ENCODE peak calls at places on chromosome 15, in four cellular contexts. N is GM06990, O is left ventricle myocardium inferior, J is lower leg skin. V is an unnamed sample.
A peak's percentile ranks its signal among the peaks of the same experiment; 100 is the strongest.

GRCh38 chr15:57143511-57144078 is 225.2 kb downstream of the TCF12 start:
- DNase-seq in J (no peak), N (no peak), O (no peak), V (no peak)

GRCh38 chr15:71362556-71362955 is 247.3 kb downstream of the THSD4 start:
- DNase-seq in J (no peak), N (no peak), O (no peak), V (no peak)

GRCh38 chr15:80581976-80582375 is 113.1 kb upstream of the ABHD17C start:
- DNase-seq in J (no peak), O (no peak), N (no peak), V (no peak)

GRCh38 chr15:51602484-51602883 is 20.1 kb downstream of the DMXL2 start:
- DNase-seq in N (no peak), O (no peak), J (no peak), V (no peak)

GRCh38 chr15:51935466-51936118 is 36.0 kb downstream of the LEO1 start:
- DNase-seq in O (no peak), J (no peak), N (peak; percentile 46), V (no peak)

GRCh38 chr15:48861813-48862431 is 16.0 kb upstream of the EID1 start:
- DNase-seq in J (no peak), N (peak; percentile 21), O (no peak), V (no peak)

GRCh38 chr15:72511536-72511935 is 37.4 kb downstream of the ARIH1 start:
- DNase-seq in N (no peak), O (no peak), J (no peak), V (no peak)

GRCh38 chr15:33451385-33451784 is 140.6 kb downstream of the RYR3 start:
- DNase-seq in J (no peak), N (no peak), O (no peak), V (no peak)

GRCh38 chr15:63915888-63916731 is 82.4 kb upstream of the HERC1 start:
- DNase-seq in J (no peak), N (no peak), O (no peak), V (no peak)

GRCh38 chr15:37015025-37015424 is 85.3 kb downstream of the MEIS2 start:
- DNase-seq in N (no peak), J (no peak), O (no peak), V (no peak)

GRCh38 chr15:48572823-48573222 is 72.7 kb downstream of the FBN1 start:
- DNase-seq in O (no peak), J (no peak), N (no peak), V (no peak)

GRCh38 chr15:43151688-43152087 is 18.3 kb downstream of the TMEM62 start:
- DNase-seq in O (no peak), N (no peak), J (no peak), V (no peak)

GRCh38 chr15:77702211-77702957 is 69.7 kb upstream of the LINGO1 start:
- DNase-seq in O (no peak), J (no peak), N (no peak), V (no peak)

GRCh38 chr15:94951538-94951937 is 720.2 kb downstream of the MCTP2 start:
- DNase-seq in O (no peak), J (no peak), N (no peak), V (no peak)

GRCh38 chr15:87167055-87167454 is 1087.4 kb downstream of the AGBL1 start:
- DNase-seq in O (no peak), J (no peak), N (no peak), V (no peak)

GRCh38 chr15:52466134-52466701 is 62.5 kb downstream of the MYO5A start:
- DNase-seq in O (peak; percentile 37), N (peak; percentile 86), J (peak; percentile 45), V (peak; percentile 27)

GRCh38 chr15:95812491-95812890 is 518.0 kb upstream of the NR2F2 start:
- DNase-seq in J (no peak), N (no peak), O (no peak), V (no peak)

GRCh38 chr15:51403072-51403878 is 61.8 kb downstream of the GLDN start:
- DNase-seq in J (peak; percentile 11), N (no peak), O (no peak), V (no peak)

GRCh38 chr15:76197703-76198455 is 113.4 kb downstream of the ETFA start:
- DNase-seq in N (no peak), J (no peak), O (no peak), V (no peak)

GRCh38 chr15:101633356-101633755 is 18.8 kb downstream of the TM2D3 start:
- DNase-seq in O (no peak), J (no peak), N (no peak), V (no peak)

GRCh38 chr15:83166218-83166617 is 41.4 kb downstream of the HDGFL3 start:
- DNase-seq in J (no peak), N (no peak), O (no peak), V (no peak)

GRCh38 chr15:42650208-42651066 is 75.0 kb downstream of the STARD9 start:
- DNase-seq in J (peak; percentile 57), N (peak; percentile 52), O (peak; percentile 28), V (peak; percentile 74)

DNA sequence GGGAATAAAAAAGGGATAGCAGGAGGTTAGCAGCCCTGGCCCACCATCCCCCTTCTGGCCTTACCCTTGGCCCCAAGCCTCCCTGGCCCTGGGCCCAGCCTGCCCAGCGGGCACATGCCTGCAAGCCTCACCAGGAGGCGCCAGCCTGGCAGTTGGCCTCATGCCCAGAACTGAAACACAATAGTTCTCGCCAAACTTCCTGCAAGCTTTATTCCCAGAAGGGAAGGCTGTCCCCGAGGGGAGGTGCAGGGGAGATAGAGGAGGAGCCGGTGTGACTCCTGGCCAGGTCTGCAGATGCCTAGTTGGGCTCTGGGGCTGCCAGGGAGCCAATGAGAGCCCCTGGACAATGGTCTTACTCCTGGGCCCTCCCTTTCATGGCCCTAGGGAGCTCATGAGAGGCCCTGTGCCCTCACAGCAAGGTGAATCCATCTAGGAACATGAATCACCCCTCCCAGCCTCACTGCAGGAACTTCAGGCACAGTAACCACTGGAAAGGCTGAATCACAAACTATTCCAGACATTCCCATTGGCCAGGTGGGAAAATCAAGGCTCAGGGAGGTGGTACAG is 4.0 kb downstream of the CCDC33 start:
- DNase-seq in J (peak; percentile 26), O (peak; percentile 85), N (no peak), V (peak; percentile 47)
- TF ChIP-seq CTCF in J (no peak), O (peak; percentile 62), N (peak; percentile 36), V (peak; percentile 63)

GRCh38 chr15:60134609-60135008 is 130.5 kb downstream of the FOXB1 start:
- DNase-seq in O (no peak), N (no peak), J (no peak), V (no peak)
- TF ChIP-seq CTCF in O (no peak), N (peak; percentile 38), J (no peak), V (no peak)

GRCh38 chr15:73915085-73915484 is 11.2 kb upstream of the LOXL1 start:
- DNase-seq in O (no peak), N (no peak), J (no peak), V (no peak)
- TF ChIP-seq CTCF in O (no peak), N (no peak), J (no peak), V (no peak)

DNA sequence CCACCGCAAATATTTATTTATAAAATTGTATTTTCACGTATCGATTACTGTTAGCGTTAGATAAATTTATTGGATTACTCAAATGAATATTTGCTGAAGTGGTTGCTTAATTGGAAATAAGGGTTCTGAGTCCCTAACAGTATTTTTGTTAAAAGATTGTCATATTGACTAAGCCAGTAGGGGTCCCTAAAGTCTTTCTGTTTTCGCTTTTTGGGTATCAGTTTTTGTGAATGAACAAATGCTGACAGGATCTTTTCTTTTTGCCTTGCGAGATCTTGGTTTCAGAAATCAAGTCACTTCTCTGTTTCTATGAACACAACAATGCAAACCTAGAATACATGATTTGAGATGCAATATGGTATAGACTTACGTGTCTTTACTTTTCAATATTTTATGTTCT is 7.1 kb downstream of the RAD51 start:
- DNase-seq in J (no peak), O (no peak), N (no peak), V (no peak)
- TF ChIP-seq CTCF in J (no peak), O (no peak), N (peak; percentile 31), V (no peak)

GRCh38 chr15:89616228-89616627 is 39.0 kb downstream of the KIF7 start:
- DNase-seq in J (no peak), N (no peak), O (no peak), V (no peak)

GRCh38 chr15:89625716-89626115 is 29.6 kb downstream of the KIF7 start:
- DNase-seq in O (no peak), J (no peak), N (no peak), V (no peak)

GRCh38 chr15:89627256-89627970 is 27.9 kb downstream of the KIF7 start:
- DNase-seq in O (no peak), J (no peak), N (no peak), V (no peak)

GRCh38 chr15:89621547-89621946 is 33.7 kb downstream of the KIF7 start:
- DNase-seq in J (no peak), O (no peak), N (no peak), V (no peak)
- TF ChIP-seq CTCF in J (no peak), O (no peak), N (no peak), V (no peak)

GRCh38 chr15:82081904-82082810 is 36.3 kb upstream of the MEX3B start:
- DNase-seq in N (no peak), J (no peak), O (no peak), V (no peak)
- TF ChIP-seq CTCF in N (no peak), J (no peak), O (no peak), V (no peak)

GRCh38 chr15:28081594-28081993 is 17.5 kb downstream of the OCA2 start:
- DNase-seq in O (no peak), J (no peak), N (no peak), V (no peak)

GRCh38 chr15:28075482-28076029 is 23.6 kb downstream of the OCA2 start:
- DNase-seq in J (no peak), N (no peak), O (no peak), V (no peak)

GRCh38 chr15:28082891-28083688 is 16.0 kb downstream of the OCA2 start:
- DNase-seq in N (no peak), J (no peak), O (no peak), V (no peak)

GRCh38 chr15:28080386-28080785 is 18.7 kb downstream of the OCA2 start:
- DNase-seq in N (no peak), J (no peak), O (no peak), V (no peak)

DNA sequence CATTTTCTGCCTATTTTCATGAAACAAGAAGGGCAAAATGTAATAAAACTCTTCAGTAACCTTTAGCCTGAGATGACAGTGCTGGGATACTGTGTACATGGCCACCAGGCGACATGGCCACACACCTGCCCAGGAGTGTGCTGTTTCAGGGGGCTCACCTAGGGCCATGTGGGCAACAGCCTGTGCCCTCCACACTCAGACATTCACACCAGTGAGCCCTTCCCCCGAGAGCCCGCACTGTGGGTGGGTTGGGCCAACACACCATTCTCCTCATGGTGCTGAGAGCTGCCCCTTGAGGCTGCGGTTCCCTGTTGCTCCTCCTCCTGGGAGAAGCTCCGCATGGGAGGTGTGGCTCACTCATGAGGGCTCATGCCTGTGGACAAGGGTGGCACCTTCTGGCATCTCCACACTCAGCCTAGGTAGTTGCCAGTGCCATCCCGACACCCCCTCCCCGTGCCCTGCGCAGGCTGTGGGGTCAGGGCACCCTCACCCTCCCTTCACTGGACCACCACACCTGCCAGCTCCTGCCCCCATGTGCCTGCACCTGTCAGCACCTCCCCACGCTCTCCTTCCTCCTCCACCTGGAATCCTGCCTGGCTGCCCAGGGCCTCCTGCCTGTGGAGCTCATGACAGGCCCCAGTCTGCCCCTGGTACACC is 19.7 kb downstream of the OCA2 start:
- DNase-seq in O (no peak), J (no peak), N (no peak), V (no peak)
- TF ChIP-seq CTCF in O (no peak), J (no peak), N (no peak), V (no peak)

GRCh38 chr15:98506172-98506571 is 142.2 kb upstream of the IGF1R start:
- DNase-seq in N (no peak), J (no peak), O (no peak), V (no peak)
- TF ChIP-seq CTCF in N (no peak), J (no peak), O (no peak), V (no peak)

V was measured in ascending aorta.